ENCODE peak calls at places on chromosomes 16 and 17, in eight cellular contexts. U is breast epithelium, Y is endothelial cell, D is tibial nerve, A is H9, X is osteoblast, Q is heart right ventricle, E is hepatocyte. P is an unnamed sample.

GRCh38 chr16:4700997-4701743 is 7.8 kb downstream of the NUDT16L1 start:
- DNase-seq in E (no peak), A (no peak), Y (no peak), D (no peak), U (no peak), Q (peak), X (peak), P (peak)

GRCh38 chr17:40618754-40619625 is 28.6 kb downstream of the SMARCE1 start:
- DNase-seq in Q (no peak), D (no peak), Y (no peak), E (peak), U (no peak), X (no peak), A (no peak), P (no peak)

GRCh38 chr16:83227336-83227735 is 580.4 kb upstream of the HSBP1 start:
- DNase-seq in Y (no peak), U (no peak), D (no peak), Q (no peak), X (no peak), A (no peak), E (no peak), P (no peak)

GRCh38 chr16:66521951-66522771 is 27.8 kb downstream of the TK2 start:
- DNase-seq in Q (no peak), A (no peak), D (no peak), Y (no peak), E (peak), U (no peak), X (peak), P (no peak)

GRCh38 chr17:45288825-45289224 is 26.9 kb upstream of the SPATA32 start:
- DNase-seq in E (no peak), A (no peak), U (no peak), Q (peak), D (no peak), Y (no peak), X (peak), P (no peak)

GRCh38 chr17:38604479-38605229 is 1.1 kb downstream of the SRCIN1 start:
- DNase-seq in D (no peak), Y (peak), E (peak), U (no peak), Q (no peak), X (peak), A (peak), P (no peak)

GRCh38 chr17:41417576-41418015 is 6.8 kb downstream of the KRT37 start:
- DNase-seq in U (no peak), Y (peak), D (no peak), X (no peak), A (peak), Q (no peak), E (peak), P (no peak)

GRCh38 chr16:85174871-85175723 is 62.8 kb upstream of the CIBAR2 start:
- DNase-seq in Y (no peak), A (no peak), Q (no peak), X (peak), E (no peak), D (no peak), U (no peak), P (no peak)

GRCh38 chr16:81752225-81752875 is 26.7 kb upstream of the PLCG2 start:
- DNase-seq in Q (peak), U (no peak), E (no peak), A (no peak), D (no peak), X (no peak), Y (peak), P (no peak)

GRCh38 chr16:81744911-81745310 is 34.2 kb upstream of the PLCG2 start:
- DNase-seq in U (no peak), Q (no peak), D (no peak), E (no peak), Y (no peak), X (no peak), A (no peak), P (no peak)

GRCh38 chr16:81745704-81746558 is 33.2 kb upstream of the PLCG2 start:
- DNase-seq in E (peak), X (peak), A (peak), D (no peak), Y (peak), Q (peak), U (peak), P (no peak)

GRCh38 chr16:81746566-81746965 is 32.5 kb upstream of the PLCG2 start:
- DNase-seq in A (no peak), U (no peak), E (no peak), Y (no peak), Q (no peak), D (no peak), X (no peak), P (no peak)

DNA sequence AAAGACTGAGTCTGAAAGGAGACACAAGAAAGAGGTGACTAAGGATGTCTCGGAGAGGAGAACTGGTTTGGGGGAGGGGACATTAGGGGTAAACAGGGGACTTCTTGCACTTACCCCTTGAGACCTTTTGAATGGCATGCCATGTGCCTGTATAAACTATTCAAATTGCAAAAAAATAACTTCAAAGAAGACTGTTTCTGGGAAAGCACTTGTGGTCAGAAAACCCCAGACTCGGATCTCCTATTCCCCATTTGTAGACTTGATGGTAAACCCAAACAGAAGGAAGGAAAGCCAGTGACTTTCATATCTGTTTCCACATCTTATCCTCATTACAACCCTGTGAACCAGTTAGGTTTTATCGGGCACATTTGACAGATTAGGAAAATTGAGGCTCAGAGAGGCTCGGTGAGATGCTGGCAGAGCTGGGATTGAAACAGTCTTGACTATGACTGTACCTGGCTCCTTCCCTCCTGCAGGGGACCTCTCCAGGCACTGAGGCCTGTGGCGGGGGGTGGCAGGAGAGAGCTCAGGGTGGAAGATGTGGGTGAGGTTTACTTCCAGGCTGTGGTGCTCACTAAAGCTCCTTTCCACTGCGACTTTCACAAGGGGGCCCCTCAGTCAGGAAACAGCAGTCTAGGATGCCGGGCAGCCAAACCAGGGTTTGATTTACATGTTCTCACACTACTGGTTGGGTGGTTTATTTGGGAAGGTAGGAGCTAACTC is 30.5 kb upstream of the PLCG2 start:
- DNase-seq in D (no peak), E (no peak), Y (no peak), A (no peak), X (no peak), Q (no peak), U (no peak), P (no peak)
- TF ChIP-seq CTCF in D (no peak), E (no peak), Y (no peak), A (peak), X (no peak), Q (no peak), U (no peak), P (no peak)

DNA sequence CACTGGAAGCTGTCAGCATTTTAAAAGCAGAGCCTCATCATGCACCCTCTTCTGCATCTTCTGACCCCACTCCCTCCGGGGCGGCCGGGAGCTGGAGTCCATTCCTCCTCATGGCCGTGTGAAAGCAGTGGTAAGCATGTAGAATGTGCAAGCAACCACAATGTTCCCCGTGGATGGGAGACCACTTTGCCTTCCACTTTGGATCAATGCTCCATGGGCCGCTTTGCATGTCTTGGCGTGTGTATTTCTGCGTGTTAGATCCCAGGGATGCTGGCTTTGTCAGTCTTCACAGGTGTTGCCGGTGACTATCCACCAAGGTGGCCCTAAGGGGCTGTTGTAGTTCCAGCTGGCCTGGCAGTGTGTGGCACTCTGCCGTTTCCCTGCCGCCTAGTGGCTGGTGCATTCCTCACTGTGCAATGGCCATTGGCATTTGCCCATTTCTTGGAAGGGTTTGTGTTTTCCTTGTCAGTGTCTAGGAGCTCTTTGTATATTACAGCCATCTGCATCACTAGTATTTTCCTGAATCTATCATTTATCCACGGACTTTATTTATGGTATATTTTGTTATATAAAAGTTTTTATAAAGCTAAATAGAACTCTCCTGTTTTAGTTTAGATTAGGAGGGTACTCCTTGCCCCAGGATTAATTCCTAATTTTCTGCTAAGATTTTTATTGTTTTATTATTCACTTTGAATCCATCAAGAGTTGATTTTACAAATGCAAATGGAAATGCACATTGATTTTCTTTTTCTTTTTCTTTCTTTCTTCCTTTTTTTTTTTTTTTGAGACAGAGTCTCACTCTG is 5.8 kb upstream of the ALDH3A1 start:
- DNase-seq in U (peak), E (no peak), Y (no peak), A (no peak), D (no peak), Q (peak), X (peak), P (peak)
- TF ChIP-seq CTCF in U (peak), E (no peak), Y (peak), A (peak), D (peak), Q (peak), X (peak), P (peak)

DNA sequence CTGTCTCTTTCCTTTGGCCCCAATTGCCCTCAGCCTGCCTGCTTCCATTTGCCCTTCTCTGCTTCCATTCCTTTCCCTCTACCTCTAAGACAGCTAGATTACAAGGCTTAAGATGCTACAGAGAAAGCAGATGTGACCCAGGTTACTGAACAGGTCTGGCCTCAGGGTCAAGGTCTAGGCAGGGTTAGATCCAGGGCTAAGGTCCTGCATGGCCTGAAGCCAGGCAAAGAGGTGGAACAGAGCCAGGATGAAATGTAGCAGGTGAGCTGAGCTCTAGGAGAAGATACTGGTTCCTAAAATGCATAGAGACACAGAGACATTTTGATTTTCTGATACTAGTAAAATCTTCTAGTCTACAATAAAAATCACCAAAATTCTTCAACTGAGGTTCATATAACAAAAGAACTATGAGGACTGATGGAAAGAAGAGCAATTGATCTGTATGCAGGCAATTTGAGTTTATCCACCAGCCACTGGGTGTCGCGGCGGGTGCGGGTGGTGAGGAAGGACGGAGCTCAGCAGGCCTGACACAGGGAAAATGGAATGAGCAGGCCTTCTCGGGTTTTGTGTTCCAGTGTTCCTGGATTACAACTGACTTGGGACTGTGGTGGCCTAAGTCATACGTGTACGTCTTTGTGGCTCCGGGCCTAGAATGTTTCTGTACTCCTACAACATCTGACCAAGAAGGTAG is 95.9 kb downstream of the MYH10 start:
- DNase-seq in X (no peak), D (no peak), E (no peak), A (no peak), U (no peak), Y (no peak), Q (no peak), P (no peak)
- TF ChIP-seq CTCF in X (no peak), D (no peak), E (no peak), A (no peak), U (no peak), Y (no peak), Q (no peak), P (no peak)

GRCh38 chr17:49523706-49524472 is 28.8 kb downstream of the NGFR start:
- DNase-seq in E (peak), D (no peak), Q (no peak), X (peak), Y (no peak), U (peak), A (peak), P (peak)
- TF ChIP-seq CTCF in E (no peak), D (no peak), Q (no peak), X (no peak), Y (no peak), U (no peak), A (no peak), P (no peak)

DNA sequence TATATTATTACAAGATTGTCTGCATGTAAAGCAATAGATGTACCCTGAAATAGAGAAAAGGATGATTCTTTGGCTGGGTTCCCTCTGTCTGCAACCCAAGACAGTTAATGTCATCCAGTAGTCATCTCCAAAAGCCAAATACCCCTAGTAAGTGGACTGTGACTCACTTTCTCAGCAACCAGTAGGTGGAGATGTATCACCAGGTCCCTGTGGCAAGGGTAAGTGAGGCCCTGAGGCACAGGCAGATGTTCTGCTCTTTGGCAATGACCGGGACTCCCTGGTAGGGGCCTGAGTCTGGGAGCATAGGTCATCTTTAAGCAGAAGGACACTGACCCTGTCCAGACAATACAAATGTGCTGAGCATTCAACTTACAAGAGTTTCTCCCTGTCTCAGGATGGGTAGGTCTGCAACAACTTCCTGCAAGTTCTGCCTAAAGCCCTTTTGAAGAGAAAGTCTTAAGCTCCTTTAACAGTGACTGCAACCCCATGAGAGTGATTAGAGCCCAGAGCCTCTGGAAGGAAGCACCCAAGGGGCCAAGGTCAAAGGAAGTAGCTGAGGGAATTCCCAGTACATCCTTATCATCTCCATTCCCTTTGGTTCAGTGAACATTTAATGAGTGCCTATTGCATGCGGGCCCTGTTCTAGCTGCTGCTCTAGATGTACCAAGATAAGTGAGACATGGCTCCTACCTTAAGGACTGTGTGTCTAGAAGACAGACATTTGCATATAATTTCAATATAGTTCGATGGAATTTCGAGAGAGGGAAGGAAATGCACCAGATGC is 31.9 kb downstream of the PMP22 start:
- DNase-seq in E (peak), U (no peak), Q (no peak), A (peak), Y (no peak), X (peak), D (no peak), P (no peak)
- TF ChIP-seq CTCF in E (peak), U (no peak), Q (peak), A (peak), Y (no peak), X (peak), D (peak), P (peak)

GRCh38 chr17:51430581-51430980 is 170.2 kb downstream of the UTP18 start:
- DNase-seq in U (no peak), A (no peak), Y (no peak), D (no peak), E (no peak), X (no peak), Q (no peak), P (no peak)

GRCh38 chr17:51434434-51435170 is 174.3 kb downstream of the UTP18 start:
- DNase-seq in E (no peak), Y (no peak), D (no peak), Q (no peak), U (no peak), A (no peak), X (no peak), P (no peak)

GRCh38 chr17:51439395-51440229 is 179.3 kb downstream of the UTP18 start:
- DNase-seq in Q (no peak), U (no peak), X (no peak), Y (peak), E (peak), D (no peak), A (no peak), P (no peak)

GRCh38 chr17:51435171-51435552 is 174.8 kb downstream of the UTP18 start:
- DNase-seq in Y (no peak), D (no peak), X (no peak), A (no peak), Q (no peak), U (no peak), E (no peak), P (no peak)

GRCh38 chr17:51435641-51436091 is 175.3 kb downstream of the UTP18 start:
- DNase-seq in D (no peak), A (peak), U (peak), E (peak), Y (peak), Q (peak), X (no peak), P (no peak)
- TF ChIP-seq CTCF in D (no peak), A (peak), U (no peak), E (peak), Y (peak), Q (peak), X (peak), P (peak)

DNA sequence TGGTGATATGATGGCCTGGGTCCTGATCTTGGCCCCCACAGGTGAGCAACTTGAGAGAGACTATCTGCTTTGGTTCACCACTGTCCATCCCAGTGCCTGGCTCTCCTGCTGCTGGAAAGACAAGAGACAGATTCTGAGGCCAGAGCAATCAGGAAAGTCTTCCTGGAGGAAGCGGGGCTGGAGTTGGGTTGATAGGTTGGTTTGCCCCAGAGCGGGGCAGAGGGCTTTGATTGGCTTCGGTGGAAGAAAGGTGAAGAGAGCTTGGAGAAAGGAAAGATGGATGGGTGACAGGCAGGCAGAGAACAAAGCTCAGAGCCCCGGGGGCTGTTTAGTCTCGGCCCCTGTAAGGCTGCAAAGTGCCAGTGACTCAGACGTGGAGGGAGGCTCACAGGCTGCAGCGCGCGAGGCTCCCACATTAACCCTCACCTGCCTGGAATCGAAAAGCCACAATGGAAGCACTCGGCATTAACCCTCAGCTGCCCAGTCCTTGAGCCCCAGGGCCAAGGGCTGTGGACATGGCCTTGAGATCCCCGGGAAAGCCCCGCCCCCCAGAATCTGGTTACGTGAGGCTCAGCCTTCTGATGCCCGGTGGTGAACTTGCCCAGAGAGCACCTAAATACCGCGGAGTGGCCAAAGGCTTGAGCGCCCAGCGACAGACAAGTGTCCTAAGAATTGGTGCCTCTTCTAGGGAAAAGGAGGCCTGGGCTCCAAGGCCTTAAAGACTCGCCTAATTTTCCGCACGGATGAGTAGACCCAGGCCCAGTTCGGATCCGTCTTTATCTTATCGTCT is 988 bp upstream of the CPNE2 start:
- DNase-seq in X (peak), E (peak), Y (no peak), U (no peak), Q (peak), D (peak), A (peak), P (no peak)
- TF ChIP-seq CTCF in X (no peak), E (no peak), Y (no peak), U (no peak), Q (no peak), D (no peak), A (no peak), P (no peak)

DNA sequence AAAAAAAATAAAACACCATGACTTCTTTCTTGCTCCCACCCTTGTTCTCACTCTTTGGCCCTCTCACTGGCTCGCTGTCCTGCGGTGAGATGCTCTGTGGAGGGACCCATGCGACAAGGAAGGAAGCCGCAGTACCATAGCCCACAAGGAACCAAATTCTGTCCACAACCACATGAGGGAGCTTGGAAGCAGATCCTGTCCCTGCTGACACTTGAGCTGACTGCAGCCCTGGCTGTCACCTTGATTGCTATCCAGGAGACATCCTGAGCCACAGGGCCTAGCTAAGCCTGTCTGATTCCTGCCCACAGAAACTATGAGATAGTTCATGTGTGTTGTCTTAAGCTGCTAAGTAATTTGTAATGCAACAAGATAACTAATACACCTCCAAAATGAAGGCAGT is 4.8 kb upstream of the MT2A start:
- DNase-seq in D (no peak), E (peak), Q (peak), A (peak), U (no peak), X (no peak), Y (peak), P (no peak)
- TF ChIP-seq CTCF in D (peak), E (peak), Q (peak), A (peak), U (peak), X (peak), Y (no peak), P (peak)

P was measured in chondrocyte.